ENCODE peak calls at places on chromosome 4, in six cellular contexts. H is heart right ventricle; U is CD4-positive, CD25-positive, alpha-beta regulatory T cell; V is sigmoid colon; M is Peyer's patch; B is hepatocyte. N is an unnamed sample.
A peak's percentile ranks its signal among the peaks of the same experiment; 100 is the strongest.

GRCh38 chr4:94714360-94714759 is 43.4 kb upstream of the BMPR1B start:
- DNase-seq in M (no peak), H (no peak), V (no peak), B (no peak), U (no peak), N (no peak)

GRCh38 chr4:140300271-140300970 is 73.0 kb upstream of the SCOC start:
- DNase-seq in H (no peak), U (no peak), M (no peak), V (no peak), B (peak; percentile 45), N (no peak)

GRCh38 chr4:41324861-41325260 is 68.1 kb downstream of the UCHL1 start:
- DNase-seq in H (no peak), V (no peak), B (no peak), U (no peak), M (no peak), N (no peak)

GRCh38 chr4:95499176-95499760 is 49.5 kb downstream of the UNC5C start:
- DNase-seq in V (no peak), U (no peak), H (no peak), B (no peak), M (no peak), N (no peak)

GRCh38 chr4:118918388-118918787 is 29.7 kb downstream of the SYNPO2 start:
- DNase-seq in U (no peak), V (no peak), B (peak; percentile 30), H (no peak), M (no peak), N (no peak)

GRCh38 chr4:74793757-74794340 is 474 bp downstream of the BTC start:
- DNase-seq in B (peak; percentile 69), H (peak; percentile 15), V (peak; percentile 81), U (no peak), M (peak; percentile 89), N (peak; percentile 92)

GRCh38 chr4:186240452-186240847 is 13.1 kb downstream of the KLKB1 start:
- DNase-seq in H (no peak), V (no peak), B (no peak), M (no peak), U (no peak), N (no peak)

GRCh38 chr4:103904126-103904525 is 184.3 kb upstream of the TACR3 start:
- DNase-seq in U (no peak), H (no peak), B (no peak), M (no peak), V (no peak), N (no peak)

GRCh38 chr4:76526585-76526990 is 91.6 kb downstream of the SHROOM3 start:
- DNase-seq in H (no peak), B (peak; percentile 62), M (no peak), U (no peak), V (no peak), N (peak; percentile 54)

GRCh38 chr4:152460488-152460887 is 75.4 kb downstream of the FBXW7 start:
- DNase-seq in B (peak; percentile 19), U (no peak), V (no peak), H (no peak), M (no peak), N (no peak)

GRCh38 chr4:152138451-152138850 is 377.6 kb upstream of the GATB start:
- DNase-seq in M (no peak), V (no peak), B (no peak), U (no peak), H (no peak), N (no peak)

GRCh38 chr4:18676136-18676922 is 654.8 kb upstream of the LCORL start:
- DNase-seq in M (no peak), B (no peak), U (no peak), V (no peak), H (no peak), N (no peak)

GRCh38 chr4:11496313-11496956 is 67.7 kb upstream of the HS3ST1 start:
- DNase-seq in U (no peak), V (no peak), M (no peak), H (no peak), B (no peak), N (no peak)

GRCh38 chr4:26238782-26239647 is 81.8 kb upstream of the RBPJ start:
- DNase-seq in V (no peak), B (peak; percentile 37), M (no peak), U (no peak), H (no peak), N (peak; percentile 60)

GRCh38 chr4:2083826-2084160 is 24.7 kb downstream of the NAT8L start:
- DNase-seq in H (no peak), U (no peak), V (peak; percentile 10), M (no peak), B (no peak), N (no peak)

DNA sequence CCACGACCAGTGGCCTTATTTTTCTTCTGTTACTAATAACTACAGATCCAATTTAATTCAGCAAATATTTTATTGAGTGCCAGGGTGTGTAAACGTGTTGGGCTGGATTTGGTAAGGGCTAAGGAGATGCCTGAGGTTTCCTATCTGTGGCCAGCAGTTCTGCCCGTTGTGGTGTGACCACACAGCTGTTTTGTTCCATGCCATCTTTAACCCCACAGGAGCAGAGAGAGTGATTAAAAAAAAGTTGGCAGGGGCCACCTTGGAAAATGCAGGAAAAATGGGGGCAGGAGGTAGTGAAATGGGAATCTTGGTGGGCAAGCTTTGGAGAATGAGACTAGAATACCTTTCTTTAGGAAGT is 1.1 kb downstream of the PLAC8 start:
- DNase-seq in B (no peak), M (no peak), U (no peak), V (no peak), H (no peak), N (no peak)
- H3K27ac ChIP-seq in B (peak overlapping the region; percentile 17), M (peak overlapping the region; percentile 88), U (peak overlapping the region; percentile 81), V (no peak overlapping the region), H (no peak overlapping the region), N (peak overlapping the region; percentile 12)

GRCh38 chr4:78863254-78863869 is 75.9 kb downstream of the PAQR3 start:
- DNase-seq in B (no peak), M (no peak), H (no peak), U (no peak), V (no peak), N (no peak)
- H3K36me3 ChIP-seq in B (no peaks in the 10 kb centered on the region), M (no peaks in the 10 kb centered on the region), H (peaks cover 61% of the 10 kb centered on the region), U (no peaks in the 10 kb centered on the region), V (no peaks in the 10 kb centered on the region), N (no peaks in the 10 kb centered on the region)

GRCh38 chr4:71608674-71609062 is 175.2 kb downstream of the GC start:
- DNase-seq in M (no peak), V (no peak), B (no peak), U (no peak), H (no peak), N (no peak)

GRCh38 chr4:71609159-71609558 is 174.7 kb downstream of the GC start:
- DNase-seq in M (no peak), V (no peak), U (no peak), B (no peak), H (no peak), N (no peak)

GRCh38 chr4:71604785-71605184 is 179.1 kb downstream of the GC start:
- DNase-seq in V (no peak), U (no peak), M (no peak), B (no peak), H (no peak), N (no peak)

GRCh38 chr4:71607780-71608673 is 175.9 kb downstream of the GC start:
- DNase-seq in H (no peak), B (peak; percentile 12), V (no peak), U (no peak), M (no peak), N (no peak)

DNA sequence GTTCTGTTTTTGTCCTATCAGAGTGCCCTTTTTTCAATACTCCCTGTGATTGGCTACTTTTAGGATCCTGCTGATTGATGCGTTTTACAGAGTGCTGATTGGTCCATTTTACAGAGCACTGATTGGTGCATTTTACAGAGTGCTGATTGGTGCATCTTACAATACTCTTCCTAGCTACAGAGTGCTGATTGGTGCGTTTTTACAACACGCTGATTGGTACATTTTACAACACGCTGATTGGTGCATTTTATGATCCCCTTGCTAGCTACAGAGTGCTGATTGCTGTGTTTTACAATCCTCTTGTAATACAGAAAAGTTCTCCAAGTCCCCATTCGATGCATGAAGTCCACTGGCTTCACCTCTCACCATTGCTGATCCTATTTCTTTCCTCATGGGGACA is 176.8 kb downstream of the GC start:
- DNase-seq in B (no peak), V (no peak), U (no peak), H (no peak), M (no peak), N (no peak)
- H3K4me1 ChIP-seq in B (peaks cover 18% of the 10 kb centered on the region), V (no peaks in the 10 kb centered on the region), U (no peaks in the 10 kb centered on the region), H (no peaks in the 10 kb centered on the region), M (no peaks in the 10 kb centered on the region), N (peaks cover 10% of the 10 kb centered on the region)

DNA sequence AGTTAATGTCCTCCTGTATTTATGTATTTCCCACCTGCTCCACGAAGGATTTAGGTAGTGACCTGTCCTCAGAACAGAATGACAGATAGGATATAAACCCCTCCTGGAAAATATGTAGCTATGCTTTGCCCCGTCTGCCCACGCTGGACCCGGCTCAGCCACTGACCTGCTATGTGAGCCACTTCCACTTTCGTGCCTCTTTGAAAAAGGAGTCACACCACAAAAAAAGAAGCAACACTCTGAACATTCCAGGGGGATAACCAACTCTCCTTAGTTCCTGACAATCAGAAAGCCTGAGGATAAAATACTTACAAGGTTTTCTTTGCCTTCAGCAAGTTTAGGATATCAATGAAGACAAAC is 11.1 kb downstream of the ACSL1 start:
- DNase-seq in B (no peak), V (no peak), U (no peak), M (no peak), H (no peak), N (no peak)
- H3K27ac ChIP-seq in B (peak overlapping the region; percentile 85), V (peak overlapping the region; percentile 62), U (no peak overlapping the region), M (peak overlapping the region; percentile 64), H (peak overlapping the region; percentile 96), N (peak overlapping the region; percentile 25)

GRCh38 chr4:3520276-3520675 is 11.9 kb downstream of the LRPAP1 start:
- DNase-seq in U (no peak), B (no peak), M (no peak), V (peak; percentile 49), H (no peak), N (no peak)

GRCh38 chr4:3518941-3519340 is 13.3 kb downstream of the LRPAP1 start:
- DNase-seq in B (no peak), V (peak; percentile 42), H (no peak), U (no peak), M (no peak), N (no peak)

GRCh38 chr4:3520796-3521600 is 11.2 kb downstream of the LRPAP1 start:
- DNase-seq in V (peak; percentile 56), U (no peak), M (no peak), H (no peak), B (no peak), N (no peak)

GRCh38 chr4:3518511-3518880 is 13.7 kb downstream of the LRPAP1 start:
- DNase-seq in B (no peak), M (no peak), V (peak; percentile 53), H (no peak), U (no peak), N (no peak)

GRCh38 chr4:3519468-3520264 is 12.6 kb downstream of the LRPAP1 start:
- DNase-seq in H (no peak), U (no peak), B (no peak), M (no peak), V (peak; percentile 57), N (no peak)
- H3K36me3 ChIP-seq in H (peaks cover 98% of the 10 kb centered on the region), U (peaks cover 87% of the 10 kb centered on the region), B (no peaks in the 10 kb centered on the region), M (no peaks in the 10 kb centered on the region), V (peaks cover 50% of the 10 kb centered on the region), N (peaks cover 43% of the 10 kb centered on the region)

GRCh38 chr4:153468587-153468986 is 2.4 kb downstream of the TMEM131L start:
- DNase-seq in U (no peak), H (no peak), B (no peak), M (no peak), V (no peak), N (no peak)
- H3K4me1 ChIP-seq in U (peaks cover 67% of the 10 kb centered on the region), H (peaks cover 64% of the 10 kb centered on the region), B (no peaks in the 10 kb centered on the region), M (no peaks in the 10 kb centered on the region), V (peaks cover 66% of the 10 kb centered on the region), N (no peaks in the 10 kb centered on the region)

GRCh38 chr4:98293089-98293887 is 32.1 kb downstream of the RAP1GDS1 start:
- DNase-seq in B (no peak), V (no peak), U (no peak), H (no peak), M (no peak), N (no peak)
- H3K27ac ChIP-seq in B (no peak overlapping the region), V (no peak overlapping the region), U (no peak overlapping the region), H (no peak overlapping the region), M (no peak overlapping the region), N (no peak overlapping the region)

N was measured in small intestine.